ENCODE peak calls at places on chromosome 21, in four cellular contexts. One of them, this sample, is unnamed. For H3K4me1, the result is how much of the 10 kb centered on the place peaks cover.

GRCh38 chr21:20639026-20639425 is 359.2 kb upstream of the NCAM2 start:
- DNase-seq in ovary: no peak
- DNase-seq in A549: no peak
- DNase-seq in K562: no peak
- DNase-seq in this sample: no peak

GRCh38 chr21:27448960-27449359 is 482.1 kb upstream of the ADAMTS5 start:
- DNase-seq in ovary: no peak
- DNase-seq in A549: no peak
- DNase-seq in K562: no peak
- DNase-seq in this sample: no peak

GRCh38 chr21:16579538-16579937 is 849.8 kb downstream of the USP25 start:
- DNase-seq in ovary: no peak
- DNase-seq in A549: no peak
- DNase-seq in K562: no peak
- DNase-seq in this sample: no peak

GRCh38 chr21:32007461-32007860 is 134.6 kb downstream of the HUNK start:
- DNase-seq in ovary: no peak
- DNase-seq in A549: peak
- DNase-seq in K562: no peak
- DNase-seq in this sample: no peak

GRCh38 chr21:25907573-25908275 is 173.0 kb downstream of the GABPA start:
- DNase-seq in ovary: no peak
- DNase-seq in A549: no peak
- DNase-seq in K562: no peak
- DNase-seq in this sample: peak

GRCh38 chr21:31173881-31174555 is 135.7 kb upstream of the KRTAP19-8 start:
- DNase-seq in ovary: no peak
- DNase-seq in A549: no peak
- DNase-seq in K562: peak
- DNase-seq in this sample: peak

GRCh38 chr21:39852726-39853510 is 14.3 kb upstream of the PCP4 start:
- DNase-seq in ovary: no peak
- DNase-seq in A549: no peak
- DNase-seq in K562: no peak
- DNase-seq in this sample: no peak

GRCh38 chr21:35529141-35529863 is 480.2 kb upstream of the RUNX1 start:
- DNase-seq in ovary: no peak
- DNase-seq in A549: no peak
- DNase-seq in K562: no peak
- DNase-seq in this sample: no peak

GRCh38 chr21:46425566-46425965 is 33.1 kb upstream of the DIP2A start:
- DNase-seq in ovary: no peak
- DNase-seq in A549: no peak
- DNase-seq in K562: no peak
- DNase-seq in this sample: no peak

GRCh38 chr21:26377111-26377694 is 195.9 kb downstream of the CYYR1 start:
- DNase-seq in ovary: no peak
- DNase-seq in A549: no peak
- DNase-seq in K562: no peak
- DNase-seq in this sample: no peak

GRCh38 chr21:26443867-26444266 is 129.2 kb downstream of the CYYR1 start:
- DNase-seq in ovary: no peak
- DNase-seq in A549: no peak
- DNase-seq in K562: no peak
- DNase-seq in this sample: no peak

GRCh38 chr21:40049031-40049958 is 182.1 kb downstream of the PCP4 start:
- DNase-seq in ovary: no peak
- DNase-seq in A549: no peak
- DNase-seq in K562: no peak
- DNase-seq in this sample: no peak

GRCh38 chr21:40516336-40516735 is 330.6 kb downstream of the DSCAM start:
- DNase-seq in ovary: no peak
- DNase-seq in A549: no peak
- DNase-seq in K562: no peak
- DNase-seq in this sample: no peak

GRCh38 chr21:26736449-26736848 is 108.8 kb downstream of the ADAMTS1 start:
- DNase-seq in ovary: no peak
- DNase-seq in A549: no peak
- DNase-seq in K562: no peak
- DNase-seq in this sample: no peak

GRCh38 chr21:37380349-37381323 is 14.1 kb downstream of the DYRK1A start:
- DNase-seq in ovary: no peak
- DNase-seq in A549: no peak
- DNase-seq in K562: no peak
- DNase-seq in this sample: peak

GRCh38 chr21:40732998-40733397 is 114.0 kb downstream of the DSCAM start:
- DNase-seq in ovary: no peak
- DNase-seq in A549: no peak
- DNase-seq in K562: no peak
- DNase-seq in this sample: no peak

GRCh38 chr21:37128069-37128468 is 55.0 kb downstream of the TTC3 start:
- DNase-seq in ovary: no peak
- DNase-seq in A549: no peak
- DNase-seq in K562: no peak
- DNase-seq in this sample: no peak

GRCh38 chr21:36610201-36610600 is 88.7 kb upstream of the SIM2 start:
- DNase-seq in ovary: no peak
- DNase-seq in A549: no peak
- DNase-seq in K562: no peak
- DNase-seq in this sample: no peak

GRCh38 chr21:27101533-27101932 is 134.6 kb upstream of the ADAMTS5 start:
- DNase-seq in ovary: no peak
- DNase-seq in A549: no peak
- DNase-seq in K562: no peak
- DNase-seq in this sample: no peak

GRCh38 chr21:31893841-31894240 is 21.0 kb downstream of the HUNK start:
- DNase-seq in ovary: no peak
- DNase-seq in A549: no peak
- DNase-seq in K562: no peak
- DNase-seq in this sample: no peak

GRCh38 chr21:27132270-27132669 is 165.4 kb upstream of the ADAMTS5 start:
- DNase-seq in ovary: no peak
- DNase-seq in A549: no peak
- DNase-seq in K562: no peak
- DNase-seq in this sample: no peak

GRCh38 chr21:25371831-25372434 is 235.3 kb downstream of the MRPL39 start:
- DNase-seq in ovary: no peak
- DNase-seq in A549: no peak
- DNase-seq in K562: no peak
- DNase-seq in this sample: no peak

GRCh38 chr21:15183712-15184353 is 119.0 kb upstream of the NRIP1 start:
- DNase-seq in ovary: no peak
- DNase-seq in A549: no peak
- DNase-seq in K562: no peak
- DNase-seq in this sample: no peak

GRCh38 chr21:36479415-36480402 is at the start of gene CLDN14:
- DNase-seq in ovary: no peak
- DNase-seq in A549: no peak
- DNase-seq in K562: no peak
- DNase-seq in this sample: peak

GRCh38 chr21:36702622-36702968 is 3.7 kb downstream of the SIM2 start:
- DNase-seq in ovary: no peak
- DNase-seq in A549: no peak
- DNase-seq in K562: no peak
- DNase-seq in this sample: no peak

GRCh38 chr21:16425297-16425696 is 695.5 kb downstream of the USP25 start:
- DNase-seq in ovary: no peak
- DNase-seq in A549: no peak
- DNase-seq in K562: no peak
- DNase-seq in this sample: no peak

GRCh38 chr21:37198989-37199924 is 67.9 kb downstream of the VPS26C start:
- DNase-seq in ovary: no peak
- DNase-seq in A549: no peak
- DNase-seq in K562: no peak
- DNase-seq in this sample: no peak

GRCh38 chr21:26148071-26148470 is 22.5 kb downstream of the APP start:
- DNase-seq in ovary: no peak
- DNase-seq in A549: peak
- DNase-seq in K562: no peak
- DNase-seq in this sample: no peak

GRCh38 chr21:35226960-35227741 is 178.0 kb upstream of the RUNX1 start:
- DNase-seq in ovary: no peak
- DNase-seq in A549: no peak
- DNase-seq in K562: no peak
- DNase-seq in this sample: no peak

GRCh38 chr21:36773111-36773510 is 74.2 kb downstream of the SIM2 start:
- DNase-seq in ovary: peak
- DNase-seq in A549: no peak
- DNase-seq in K562: no peak
- DNase-seq in this sample: peak

GRCh38 chr21:26659181-26659580 is 86.1 kb upstream of the CYYR1 start:
- DNase-seq in ovary: no peak
- DNase-seq in A549: no peak
- DNase-seq in K562: no peak
- DNase-seq in this sample: no peak

GRCh38 chr21:31136891-31137290 is 98.6 kb upstream of the KRTAP19-8 start:
- DNase-seq in ovary: no peak
- DNase-seq in A549: no peak
- DNase-seq in K562: no peak
- DNase-seq in this sample: no peak

GRCh38 chr21:36035381-36035791 is 24.9 kb downstream of the SETD4 start:
- DNase-seq in ovary: no peak
- DNase-seq in A549: no peak
- DNase-seq in K562: no peak
- DNase-seq in this sample: peak

GRCh38 chr21:25360593-25360992 is 246.7 kb downstream of the MRPL39 start:
- DNase-seq in ovary: no peak
- DNase-seq in A549: no peak
- DNase-seq in K562: no peak
- DNase-seq in this sample: no peak

GRCh38 chr21:33947451-33948095 is 32.0 kb upstream of the ATP5PO start:
- DNase-seq in ovary: peak
- DNase-seq in A549: peak
- DNase-seq in K562: peak
- DNase-seq in this sample: peak
- TF ChIP-seq EP300 in ovary: no peak
- TF ChIP-seq EP300 in A549: no peak
- TF ChIP-seq EP300 in K562: peak
- TF ChIP-seq EP300 in this sample: no peak

DNA sequence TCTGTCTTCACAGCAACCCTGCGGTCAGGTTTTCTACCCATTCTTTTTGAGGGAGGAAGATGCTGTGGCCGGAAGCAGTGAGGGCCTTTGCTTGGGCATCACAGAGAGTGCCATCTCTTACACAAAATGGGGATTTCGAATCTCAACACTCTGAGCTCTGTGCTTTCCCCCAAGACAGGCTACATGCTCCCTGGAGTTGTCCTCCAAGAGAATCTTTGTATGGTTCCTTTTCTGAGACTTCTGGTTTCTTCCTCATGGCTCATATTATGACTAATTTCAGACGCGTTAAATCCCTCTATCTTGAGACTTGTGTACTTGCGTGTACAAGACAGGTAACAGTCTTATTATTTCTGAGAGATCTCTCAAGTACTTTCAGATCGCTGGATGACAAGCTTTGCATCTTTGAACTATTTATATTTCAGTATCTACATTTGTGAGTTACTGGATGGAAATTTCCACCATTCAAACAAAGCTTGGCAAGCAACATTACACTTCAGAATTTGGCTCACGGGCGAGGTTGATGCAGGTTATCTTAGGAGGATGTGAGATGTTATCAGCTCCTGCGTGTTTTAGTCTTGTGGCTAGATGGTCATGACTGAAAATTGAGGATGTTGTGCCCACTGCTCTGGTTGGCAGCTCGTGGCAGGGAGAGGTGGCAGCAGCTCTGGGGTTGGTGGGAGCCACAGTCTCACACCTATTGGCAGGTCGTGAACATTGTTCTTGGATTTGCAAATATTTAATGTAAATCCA is 19.4 kb downstream of the ABCG1 start:
- DNase-seq in ovary: no peak
- DNase-seq in A549: no peak
- DNase-seq in K562: no peak
- DNase-seq in this sample: no peak
- H3K4me1 ChIP-seq in ovary: under half
- H3K4me1 ChIP-seq in A549: under half
- H3K4me1 ChIP-seq in K562: under half
- H3K4me1 ChIP-seq in this sample: under half

DNA sequence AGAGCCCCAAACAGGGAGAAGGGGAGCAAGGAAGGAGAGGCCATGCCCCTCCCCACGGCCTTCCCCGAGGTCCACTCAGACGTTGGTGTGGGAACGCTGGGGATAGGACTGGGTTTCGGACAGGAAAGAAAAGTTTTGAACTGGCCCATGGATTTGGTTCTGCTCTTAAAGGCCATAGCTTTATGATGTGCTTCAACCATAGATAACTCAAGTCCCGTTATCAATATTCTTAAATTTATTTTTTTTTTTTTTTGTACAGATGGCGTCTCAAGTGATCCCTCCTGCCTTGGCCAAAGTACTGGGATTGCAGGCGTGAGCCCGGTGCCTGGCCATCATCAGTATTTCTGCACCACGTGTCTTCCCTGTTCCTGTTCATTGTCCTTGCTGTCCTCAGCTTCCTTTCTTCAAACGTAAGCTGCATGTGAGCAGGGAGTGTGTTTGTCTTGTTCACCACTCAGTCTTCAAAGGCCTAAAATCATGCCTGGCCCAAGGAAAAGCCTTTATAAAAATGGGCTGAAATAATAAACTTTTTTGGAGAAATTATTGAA is 820 bp upstream of the KRTAP10-1 start:
- DNase-seq in ovary: no peak
- DNase-seq in A549: no peak
- DNase-seq in K562: no peak
- DNase-seq in this sample: no peak
- TF ChIP-seq EP300 in ovary: no peak
- TF ChIP-seq EP300 in A549: no peak
- TF ChIP-seq EP300 in K562: no peak
- TF ChIP-seq EP300 in this sample: no peak

GRCh38 chr21:42190492-42190875 is 28.5 kb upstream of the ABCG1 start:
- DNase-seq in ovary: no peak
- DNase-seq in A549: no peak
- DNase-seq in K562: no peak
- DNase-seq in this sample: no peak

GRCh38 chr21:42191978-42192595 is 26.9 kb upstream of the ABCG1 start:
- DNase-seq in ovary: no peak
- DNase-seq in A549: no peak
- DNase-seq in K562: no peak
- DNase-seq in this sample: no peak

GRCh38 chr21:42189860-42190491 is 29.0 kb upstream of the ABCG1 start:
- DNase-seq in ovary: no peak
- DNase-seq in A549: no peak
- DNase-seq in K562: no peak
- DNase-seq in this sample: no peak

GRCh38 chr21:42193131-42193671 is 25.7 kb upstream of the ABCG1 start:
- DNase-seq in ovary: no peak
- DNase-seq in A549: no peak
- DNase-seq in K562: no peak
- DNase-seq in this sample: no peak

DNA sequence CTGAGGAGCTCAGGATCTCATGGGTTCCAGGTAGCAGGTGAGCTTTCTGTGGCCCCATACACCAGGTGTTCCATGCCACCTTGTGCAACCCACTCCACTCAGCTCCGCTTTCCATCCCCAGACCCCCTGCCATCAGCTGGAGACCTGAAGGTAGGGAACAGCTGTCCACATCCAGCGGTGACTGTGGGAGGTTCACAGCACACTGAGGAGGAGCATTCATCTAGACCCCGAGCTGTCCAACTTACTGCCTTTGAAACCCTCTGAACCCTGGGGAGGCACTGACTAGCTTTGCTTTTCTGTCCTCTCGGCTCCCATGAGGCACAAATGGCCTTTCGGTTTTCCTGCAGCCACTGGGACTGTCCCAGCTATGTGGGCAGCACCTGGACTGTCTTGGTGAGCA is 27.9 kb upstream of the ABCG1 start:
- DNase-seq in ovary: no peak
- DNase-seq in A549: no peak
- DNase-seq in K562: no peak
- DNase-seq in this sample: no peak
- H3K4me1 ChIP-seq in ovary: under half
- H3K4me1 ChIP-seq in A549: under half
- H3K4me1 ChIP-seq in K562: under half
- H3K4me1 ChIP-seq in this sample: under half

This sample was measured in stomach.